ENCODE peak calls at places on chromosome X, in four cellular contexts. R is OCI-LY7, D is MM.1S, Q is fibroblast of lung. M is an unnamed sample. For H3K79me2, the result is how much of the 10 kb centered on the place peaks cover.

GRCh38 chrX:119512145-119512800 is 44.0 kb downstream of the SLC25A5 start:
- DNase-seq in D (peak), R (peak), Q (peak), M (peak)

GRCh38 chrX:30593435-30594200 is 16.1 kb upstream of the TASL start:
- DNase-seq in Q (no peak), R (peak), D (peak), M (peak)

GRCh38 chrX:111465664-111466063 is 45.8 kb upstream of the SERTM2 start:
- DNase-seq in Q (no peak), D (no peak), R (no peak), M (no peak)

GRCh38 chrX:41382699-41383645 is 49.0 kb downstream of the DDX3X start:
- DNase-seq in R (no peak), Q (peak), D (no peak), M (peak)

GRCh38 chrX:150198776-150199175 is 164.3 kb upstream of the MAMLD1 start:
- DNase-seq in Q (peak), R (no peak), D (no peak), M (peak)

GRCh38 chrX:100995469-100995868 is 26.0 kb downstream of the ARL13A start:
- DNase-seq in Q (peak), D (no peak), R (no peak), M (peak)

GRCh38 chrX:49186125-49187027 is at the start of gene PRICKLE3:
- DNase-seq in Q (peak), R (peak), D (peak), M (peak)

GRCh38 chrX:68681443-68681941 is 34.0 kb downstream of the STARD8 start:
- DNase-seq in D (no peak), Q (peak), R (no peak), M (no peak)

GRCh38 chrX:701673-702072 is 71.1 kb downstream of the SHOX start:
- DNase-seq in Q (no peak), D (no peak), R (no peak), M (no peak)

GRCh38 chrX:101482296-101482695 is 3.0 kb upstream of the ARMCX4 start:
- DNase-seq in Q (peak), D (no peak), R (no peak), M (no peak)

GRCh38 chrX:128754130-128754529 is 701.9 kb upstream of the ACTRT1 start:
- DNase-seq in R (no peak), Q (no peak), D (no peak), M (no peak)

GRCh38 chrX:86421771-86422170 is 273.5 kb downstream of the DACH2 start:
- DNase-seq in D (no peak), Q (no peak), R (no peak), M (no peak)

GRCh38 chrX:45743906-45744625 is 543.4 kb upstream of the DIPK2B start:
- DNase-seq in R (no peak), D (no peak), Q (no peak), M (peak)

GRCh38 chrX:18702362-18703195 is 4.9 kb upstream of the PPEF1 start:
- DNase-seq in R (no peak), Q (peak), D (no peak), M (peak)

GRCh38 chrX:108064613-108065012 is 19.7 kb downstream of the VSIG1 start:
- DNase-seq in R (no peak), Q (no peak), D (no peak), M (no peak)

GRCh38 chrX:11272863-11273262 is 20.4 kb upstream of the AMELX start:
- DNase-seq in Q (no peak), R (no peak), D (no peak), M (no peak)
- H3K79me2 ChIP-seq in Q (under half), R (under half), D (under half), M (under half)

DNA sequence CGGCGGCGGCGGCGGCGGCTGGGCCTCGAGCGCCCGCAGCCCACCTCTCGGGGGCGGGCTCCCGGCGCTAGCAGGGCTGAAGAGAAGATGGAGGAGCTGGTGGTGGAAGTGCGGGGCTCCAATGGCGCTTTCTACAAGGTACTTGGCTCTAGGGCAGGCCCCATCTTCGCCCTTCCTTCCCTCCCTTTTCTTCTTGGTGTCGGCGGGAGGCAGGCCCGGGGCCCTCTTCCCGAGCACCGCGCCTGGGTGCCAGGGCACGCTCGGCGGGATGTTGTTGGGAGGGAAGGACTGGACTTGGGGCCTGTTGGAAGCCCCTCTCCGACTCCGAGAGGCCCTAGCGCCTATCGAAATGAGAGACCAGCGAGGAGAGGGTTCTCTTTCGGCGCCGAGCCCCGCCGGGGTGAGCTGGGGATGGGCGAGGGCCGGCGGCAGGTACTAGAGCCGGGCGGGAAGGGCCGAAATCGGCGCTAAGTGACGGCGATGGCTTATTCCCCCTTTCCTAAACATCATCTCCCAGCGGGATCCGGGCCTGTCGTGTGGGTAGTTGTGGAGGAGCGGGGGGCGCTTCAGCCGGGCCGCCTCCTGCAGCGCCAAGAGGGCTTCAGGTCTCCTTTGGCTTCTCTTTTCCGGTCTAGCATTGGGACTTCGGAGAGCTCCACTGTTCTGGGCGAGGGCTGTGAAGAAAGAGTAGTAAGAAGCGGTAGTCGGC is 528 bp downstream of the FMR1 start:
- DNase-seq in Q (peak), D (peak), R (peak), M (peak)
- H3K79me2 ChIP-seq in Q (under half), D (half or more), R (under half), M (half or more)

GRCh38 chrX:24202465-24203031 is 53.0 kb downstream of the ZFX start:
- DNase-seq in R (no peak), Q (no peak), D (no peak), M (no peak)

GRCh38 chrX:24203072-24203808 is 53.7 kb downstream of the ZFX start:
- DNase-seq in R (no peak), Q (no peak), D (no peak), M (no peak)

GRCh38 chrX:24200133-24200532 is 50.6 kb downstream of the ZFX start:
- DNase-seq in Q (no peak), R (no peak), D (no peak), M (no peak)

GRCh38 chrX:24198101-24198500 is 48.6 kb downstream of the ZFX start:
- DNase-seq in D (no peak), Q (no peak), R (no peak), M (no peak)

DNA sequence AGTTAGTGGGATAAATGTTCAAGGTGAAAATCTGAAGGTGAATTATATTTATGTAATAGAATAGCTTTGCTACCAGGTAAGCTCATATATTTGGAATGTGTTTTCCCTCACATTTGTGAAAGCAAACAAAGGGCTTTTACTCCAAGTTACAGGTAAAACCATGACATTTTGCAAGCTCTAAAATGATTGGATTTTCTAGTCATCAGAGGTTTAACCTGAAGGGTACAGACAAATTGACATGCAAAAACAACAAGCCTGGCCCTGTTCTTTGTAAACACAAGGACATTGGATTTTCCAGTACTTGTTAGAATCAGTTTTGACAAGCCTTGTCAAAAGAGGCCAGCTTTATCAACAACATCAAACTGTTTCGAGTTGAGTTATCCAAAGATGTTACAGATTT is 51.7 kb downstream of the ZFX start:
- DNase-seq in Q (no peak), D (no peak), R (no peak), M (no peak)
- H3K79me2 ChIP-seq in Q (half or more), D (half or more), R (half or more), M (half or more)

DNA sequence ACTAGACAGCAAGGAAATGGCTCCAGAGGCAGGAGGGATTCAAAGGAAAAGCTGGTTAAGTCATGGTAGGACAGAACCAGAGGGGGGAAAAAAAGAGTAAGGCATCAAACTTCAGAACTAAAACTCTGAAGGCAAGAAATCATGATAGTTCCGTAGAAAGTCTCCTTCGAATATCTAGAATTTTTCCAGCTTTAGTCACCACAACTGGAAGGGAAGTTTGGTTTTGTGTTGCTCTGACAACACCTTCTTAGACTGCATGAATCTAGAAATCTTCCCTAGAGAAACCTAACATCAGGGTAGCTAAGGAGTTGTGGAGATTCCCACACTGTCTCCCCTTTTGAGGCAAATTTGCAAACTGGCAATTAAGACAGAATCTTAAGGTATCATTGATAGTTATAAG is 33.7 kb downstream of the AMMECR1 start:
- DNase-seq in D (no peak), R (no peak), Q (peak), M (peak)
- H3K79me2 ChIP-seq in D (half or more), R (under half), Q (under half), M (half or more)

GRCh38 chrX:51837451-51837850 is 56.0 kb upstream of the MAGED1 start:
- DNase-seq in Q (no peak), R (no peak), D (no peak), M (no peak)

GRCh38 chrX:51837926-51838325 is 55.5 kb upstream of the MAGED1 start:
- DNase-seq in R (no peak), D (no peak), Q (peak), M (no peak)

GRCh38 chrX:51836823-51837222 is 56.6 kb upstream of the MAGED1 start:
- DNase-seq in Q (no peak), R (no peak), D (no peak), M (no peak)

GRCh38 chrX:51834076-51834475 is 59.3 kb upstream of the MAGED1 start:
- DNase-seq in R (no peak), Q (no peak), D (no peak), M (peak)
- H3K79me2 ChIP-seq in R (under half), Q (under half), D (under half), M (under half)

GRCh38 chrX:121389976-121390709 is 342.7 kb downstream of the GLUD2 start:
- DNase-seq in Q (peak), D (no peak), R (no peak), M (peak)
- H3K79me2 ChIP-seq in Q (under half), D (under half), R (under half), M (under half)

DNA sequence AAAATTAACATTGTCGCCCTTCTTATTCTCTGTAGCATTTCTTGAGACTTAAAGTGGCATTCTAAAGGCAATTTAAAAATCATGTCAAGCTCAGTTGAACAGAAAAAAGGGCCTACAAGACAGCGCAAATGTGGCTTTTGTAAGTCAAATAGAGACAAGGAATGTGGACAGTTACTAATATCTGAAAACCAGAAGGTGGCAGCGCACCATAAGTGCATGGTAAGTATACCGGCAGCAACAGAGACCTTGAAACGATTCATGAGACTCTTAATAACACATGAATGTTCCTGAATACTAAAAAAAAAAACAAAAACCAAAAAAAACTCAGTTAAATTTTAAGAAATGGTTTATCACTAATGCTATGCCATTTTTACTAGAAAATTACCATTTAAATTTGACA is 82.4 kb upstream of the HPRT1 start:
- DNase-seq in R (peak), Q (peak), D (peak), M (peak)
- H3K79me2 ChIP-seq in R (half or more), Q (under half), D (half or more), M (under half)

DNA sequence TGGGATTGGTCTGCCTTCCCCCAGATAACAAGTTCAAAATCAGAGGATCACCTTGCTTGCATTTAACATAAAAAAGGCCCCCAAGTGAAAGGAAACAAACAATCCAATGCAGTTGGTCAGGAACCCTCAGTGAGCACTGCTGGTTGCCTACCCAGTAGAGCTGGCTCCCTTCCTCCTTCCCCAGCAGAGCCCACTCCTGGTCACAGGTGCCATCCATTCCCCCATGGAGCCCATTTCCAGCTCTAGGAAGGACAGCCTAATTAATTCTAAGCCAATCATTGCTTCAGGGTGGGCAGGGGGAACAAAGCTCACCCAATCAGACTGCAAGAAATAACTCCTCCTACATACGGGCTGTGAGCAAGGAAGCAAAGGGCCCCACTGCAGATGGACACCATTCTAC is 86.6 kb downstream of the SH3KBP1 start:
- DNase-seq in R (peak), Q (no peak), D (no peak), M (no peak)
- H3K79me2 ChIP-seq in R (under half), Q (under half), D (under half), M (under half)

M was measured in PC-3.